ENCODE peak calls at places on chromosomes 13 and 19, in seven cellular contexts. A is left lung, C is right cardiac atrium, H is OCI-LY7, U is heart right ventricle, O is AG04450, F is T-helper 17 cell. W is an unnamed sample. For H3K9me3, the result is how much of the 10 kb centered on the place peaks cover.

GRCh38 chr19:48498576-48498879 is 13.1 kb downstream of the LMTK3 start:
- DNase-seq in A (no peak), C (no peak), H (no peak), U (no peak), O (no peak), F (no peak), W (no peak)

GRCh38 chr19:54029930-54030490 is 33.7 kb downstream of the VSTM1 start:
- DNase-seq in A (no peak), C (peak), H (peak), U (peak), O (no peak), F (peak), W (no peak)

GRCh38 chr19:40689339-40690049 is 957 bp downstream of the NUMBL start:
- DNase-seq in A (peak), C (no peak), H (no peak), U (peak), O (no peak), F (no peak), W (peak)

GRCh38 chr13:101144808-101145419 is 271.4 kb downstream of the NALCN start:
- DNase-seq in A (no peak), C (no peak), H (peak), U (no peak), O (peak), F (no peak), W (no peak)

GRCh38 chr19:41595258-41595889 is 19.4 kb downstream of the CEACAM21 start:
- DNase-seq in A (no peak), C (peak), H (peak), U (peak), O (peak), F (peak), W (peak)

GRCh38 chr13:110593430-110594130 is 21.8 kb upstream of the NAXD start:
- DNase-seq in A (no peak), C (no peak), H (peak), U (no peak), O (no peak), F (no peak), W (no peak)

GRCh38 chr13:41137241-41137640 is 4.6 kb upstream of the KBTBD6 start:
- DNase-seq in A (no peak), C (no peak), H (no peak), U (no peak), O (no peak), F (no peak), W (no peak)

GRCh38 chr19:2012941-2013682 is 2.4 kb downstream of the BTBD2 start:
- DNase-seq in A (no peak), C (no peak), H (no peak), U (no peak), O (no peak), F (no peak), W (peak)

GRCh38 chr19:40231544-40232424 is 5.3 kb upstream of the CCNP start:
- DNase-seq in A (no peak), C (no peak), H (no peak), U (peak), O (no peak), F (no peak), W (no peak)

GRCh38 chr13:47287291-47287751 is 390.5 kb upstream of the HTR2A start:
- DNase-seq in A (no peak), C (no peak), H (no peak), U (no peak), O (peak), F (no peak), W (no peak)

GRCh38 chr13:110813646-110814624 is 100.4 kb downstream of the ING1 start:
- DNase-seq in A (no peak), C (no peak), H (no peak), U (no peak), O (no peak), F (no peak), W (no peak)

GRCh38 chr13:33875658-33876401 is 57.9 kb downstream of the RFC3 start:
- DNase-seq in A (no peak), C (no peak), H (no peak), U (no peak), O (no peak), F (no peak), W (no peak)

GRCh38 chr13:101626925-101627555 is 174.6 kb downstream of the ITGBL1 start:
- DNase-seq in A (no peak), C (no peak), H (peak), U (no peak), O (no peak), F (no peak), W (peak)

GRCh38 chr19:55041627-55042343 is 3.7 kb upstream of the GP6 start:
- DNase-seq in A (no peak), C (no peak), H (no peak), U (no peak), O (no peak), F (no peak), W (peak)

GRCh38 chr19:55044286-55044685 is 6.2 kb upstream of the GP6 start:
- DNase-seq in A (no peak), C (no peak), H (no peak), U (no peak), O (no peak), F (no peak), W (peak)

GRCh38 chr19:55041244-55041626 is 3.2 kb upstream of the GP6 start:
- DNase-seq in A (no peak), C (no peak), H (no peak), U (no peak), O (no peak), F (no peak), W (peak)

GRCh38 chr19:55042688-55043087 is 4.6 kb upstream of the GP6 start:
- DNase-seq in A (no peak), C (no peak), H (no peak), U (no peak), O (no peak), F (no peak), W (peak)

GRCh38 chr19:55042344-55042678 is 4.2 kb upstream of the GP6 start:
- DNase-seq in A (no peak), C (no peak), H (no peak), U (no peak), O (no peak), F (no peak), W (no peak)
- H3K9me3 ChIP-seq in A (under half), C (under half), H (under half), U (under half), O (under half), F (under half), W (under half)

DNA sequence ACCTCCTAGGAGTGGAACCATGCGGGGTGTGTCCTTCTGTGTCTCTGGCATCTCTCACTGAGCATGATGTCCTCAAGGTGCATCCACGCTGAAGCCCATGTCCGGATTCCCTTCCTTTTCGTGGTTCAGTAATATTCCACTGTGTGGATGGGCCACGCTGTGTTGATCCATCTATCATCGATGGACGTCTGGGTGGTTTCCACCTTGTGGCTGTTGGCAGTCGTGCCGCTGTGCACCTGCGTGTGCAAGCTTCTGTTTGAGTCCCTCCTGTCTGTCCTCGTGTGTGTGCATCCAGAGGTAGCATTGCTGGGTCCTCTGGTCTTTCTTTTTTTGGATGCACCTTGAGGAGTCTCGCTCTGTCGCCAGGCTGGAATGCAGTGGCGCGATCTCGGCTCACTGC is 11.2 kb upstream of the GNA15 start:
- DNase-seq in A (peak), C (peak), H (peak), U (no peak), O (no peak), F (no peak), W (peak)
- H3K9me3 ChIP-seq in A (under half), C (under half), H (under half), U (under half), O (under half), F (under half), W (under half)

DNA sequence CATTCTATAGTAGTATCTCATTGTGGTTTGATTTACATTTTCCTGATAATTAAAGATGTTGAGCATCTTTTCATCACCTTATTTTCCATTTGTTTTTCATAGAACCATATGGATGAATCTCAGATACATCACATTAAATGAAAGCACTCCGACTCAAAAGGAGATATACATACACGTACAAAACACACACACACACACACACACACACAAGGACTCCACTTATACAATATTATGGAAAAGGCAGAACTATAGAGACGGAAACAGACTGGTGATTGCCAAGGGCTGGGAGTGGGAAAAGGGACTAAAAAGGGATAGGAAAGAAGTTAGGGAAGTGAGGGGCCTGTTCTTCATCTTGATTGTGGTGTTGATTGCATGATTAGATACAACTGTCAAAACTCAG is 24.3 kb downstream of the ZNF585A start:
- DNase-seq in A (no peak), C (no peak), H (no peak), U (no peak), O (no peak), F (no peak), W (no peak)
- H3K9me3 ChIP-seq in A (under half), C (under half), H (under half), U (half or more), O (under half), F (under half), W (under half)

GRCh38 chr19:51983361-51983760 is 3.3 kb downstream of the ZNF350 start:
- DNase-seq in A (no peak), C (no peak), H (no peak), U (no peak), O (no peak), F (no peak), W (no peak)

GRCh38 chr19:51977346-51977745 is 9.3 kb downstream of the ZNF350 start:
- DNase-seq in A (no peak), C (no peak), H (no peak), U (no peak), O (no peak), F (no peak), W (no peak)

GRCh38 chr19:51976852-51977251 is 9.8 kb downstream of the ZNF350 start:
- DNase-seq in A (no peak), C (no peak), H (no peak), U (no peak), O (no peak), F (no peak), W (no peak)

GRCh38 chr19:51980116-51980736 is 6.4 kb downstream of the ZNF350 start:
- DNase-seq in A (no peak), C (no peak), H (no peak), U (no peak), O (no peak), F (no peak), W (no peak)

DNA sequence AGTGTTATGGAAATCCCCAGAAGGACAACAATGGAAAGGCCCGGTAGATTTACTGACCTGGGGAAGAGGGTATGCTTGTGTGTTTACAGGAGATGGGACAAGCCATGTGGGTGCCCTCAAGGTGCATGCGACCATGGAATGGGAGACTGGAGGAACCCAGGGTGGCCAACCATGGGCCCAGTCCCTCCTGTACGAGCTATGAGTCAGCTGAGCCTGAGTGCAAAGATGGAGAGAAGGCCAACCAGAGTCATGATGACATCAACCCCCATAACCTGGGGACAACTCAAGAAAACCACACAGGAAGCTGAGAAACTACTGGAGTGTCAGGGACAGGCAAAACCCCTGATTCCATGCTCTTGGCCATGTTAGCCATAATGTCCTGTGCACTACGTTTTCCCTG is 7.8 kb downstream of the ZNF350 start:
- DNase-seq in A (no peak), C (no peak), H (no peak), U (no peak), O (no peak), F (no peak), W (no peak)
- H3K9me3 ChIP-seq in A (under half), C (under half), H (under half), U (under half), O (under half), F (half or more), W (under half)

GRCh38 chr19:21147540-21147939 is 5.7 kb downstream of the ZNF431 start:
- DNase-seq in A (no peak), C (no peak), H (no peak), U (no peak), O (no peak), F (no peak), W (no peak)
- H3K9me3 ChIP-seq in A (under half), C (under half), H (under half), U (under half), O (under half), F (under half), W (under half)

DNA sequence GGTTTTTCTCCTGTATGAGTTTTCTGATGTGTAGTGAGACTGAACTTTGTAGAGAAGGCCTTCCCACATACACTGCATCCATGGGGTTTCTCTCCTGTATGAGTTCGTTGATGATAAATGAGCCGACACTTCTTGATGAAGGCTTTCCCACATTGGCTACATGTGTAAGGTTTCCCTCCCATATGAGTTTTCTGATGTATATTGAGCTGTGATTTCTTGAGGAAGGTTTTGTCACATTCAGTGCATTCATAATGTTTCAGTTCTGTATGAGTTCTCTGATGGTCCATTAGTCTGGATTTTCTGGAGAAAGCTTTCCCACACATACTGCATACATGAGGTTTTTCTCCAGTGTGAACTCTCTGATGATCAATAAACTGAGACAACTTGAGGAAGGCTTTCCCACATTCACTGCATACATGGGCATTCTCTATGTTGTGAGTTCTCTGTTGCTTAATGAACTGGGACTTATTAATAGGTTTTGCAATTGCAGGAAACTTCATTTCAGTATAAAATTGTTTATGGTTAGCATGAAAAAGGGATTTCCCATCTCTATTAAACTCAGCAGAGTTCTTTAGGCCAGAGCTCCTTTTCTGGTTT is 7.5 kb upstream of the ZNF350 start:
- DNase-seq in A (no peak), C (no peak), H (no peak), U (no peak), O (no peak), F (no peak), W (no peak)
- H3K9me3 ChIP-seq in A (under half), C (under half), H (under half), U (half or more), O (under half), F (half or more), W (half or more)

GRCh38 chr19:51815038-51815437 is 20.1 kb downstream of the FPR3 start:
- DNase-seq in A (no peak), C (no peak), H (no peak), U (no peak), O (no peak), F (no peak), W (no peak)
- H3K9me3 ChIP-seq in A (under half), C (under half), H (under half), U (under half), O (under half), F (under half), W (under half)

W was measured in osteoblast.